ENCODE peak calls at places on chromosome 21, in four cellular contexts. Z is PC-3, A is brain microvascular endothelial cell, F is GM23338. H is an unnamed sample.

GRCh38 chr21:23664193-23664694 is 1943.0 kb downstream of the MRPL39 start:
- DNase-seq in Z (no peak), A (no peak), F (peak; percentile 3), H (no peak)

GRCh38 chr21:18285379-18285778 is 40.7 kb downstream of the CHODL start:
- DNase-seq in Z (no peak), A (no peak), F (no peak), H (no peak)

GRCh38 chr21:29145837-29146453 is 15.5 kb downstream of the MAP3K7CL start:
- DNase-seq in Z (no peak), A (no peak), F (no peak), H (no peak)

GRCh38 chr21:33011462-33011861 is 14.3 kb upstream of the OLIG2 start:
- DNase-seq in Z (peak; percentile 97), A (peak; percentile 25), F (no peak), H (no peak)

GRCh38 chr21:43741425-43742096 is 22.6 kb downstream of the PDXK start:
- DNase-seq in Z (no peak), A (no peak), F (peak; percentile 51), H (no peak)

GRCh38 chr21:34835526-34835925 is 166.7 kb downstream of the CLIC6 start:
- DNase-seq in Z (no peak), A (no peak), F (peak; percentile 67), H (no peak)

GRCh38 chr21:15015622-15016471 is 49.0 kb downstream of the NRIP1 start:
- DNase-seq in Z (peak; percentile 79), A (peak; percentile 46), F (no peak), H (no peak)

GRCh38 chr21:35329940-35330670 is 281.0 kb upstream of the RUNX1 start:
- DNase-seq in Z (no peak), A (no peak), F (no peak), H (no peak)

GRCh38 chr21:26127918-26128317 is 42.7 kb downstream of the APP start:
- DNase-seq in Z (peak; percentile 46), A (peak; percentile 53), F (no peak), H (no peak)

GRCh38 chr21:33025471-33026298 is at the start of gene OLIG2:
- DNase-seq in Z (no peak), A (no peak), F (peak; percentile 98), H (no peak)

GRCh38 chr21:33977721-33978369 is 62.2 kb upstream of the ATP5PO start:
- DNase-seq in Z (no peak), A (no peak), F (no peak), H (no peak)

GRCh38 chr21:42049578-42050430 is 21.3 kb upstream of the UMODL1 start:
- DNase-seq in Z (no peak), A (no peak), F (no peak), H (peak; percentile 32)

GRCh38 chr21:31204801-31205200 is 139.3 kb downstream of the TIAM1 start:
- DNase-seq in Z (no peak), A (no peak), F (no peak), H (no peak)

GRCh38 chr21:43331962-43332458 is 94.9 kb downstream of the SIK1 start:
- DNase-seq in Z (peak; percentile 25), A (peak; percentile 99), F (no peak), H (no peak)

GRCh38 chr21:42782723-42783247 is 96.6 kb downstream of the WDR4 start:
- DNase-seq in Z (no peak), A (no peak), F (no peak), H (no peak)

GRCh38 chr21:32463889-32464300 is 51.4 kb downstream of the EVA1C start:
- DNase-seq in Z (peak; percentile 80), A (peak; percentile 93), F (no peak), H (no peak)

GRCh38 chr21:34881894-34882371 is 167.2 kb downstream of the RUNX1 start:
- DNase-seq in Z (peak; percentile 96), A (no peak), F (no peak), H (no peak)

GRCh38 chr21:27423906-27424595 is 457.2 kb upstream of the ADAMTS5 start:
- DNase-seq in Z (no peak), A (peak; percentile 67), F (peak; percentile 65), H (no peak)

GRCh38 chr21:41611966-41612606 is 104.1 kb upstream of the TMPRSS2 start:
- DNase-seq in Z (peak; percentile 85), A (no peak), F (peak; percentile 73), H (peak; percentile 69)

DNA sequence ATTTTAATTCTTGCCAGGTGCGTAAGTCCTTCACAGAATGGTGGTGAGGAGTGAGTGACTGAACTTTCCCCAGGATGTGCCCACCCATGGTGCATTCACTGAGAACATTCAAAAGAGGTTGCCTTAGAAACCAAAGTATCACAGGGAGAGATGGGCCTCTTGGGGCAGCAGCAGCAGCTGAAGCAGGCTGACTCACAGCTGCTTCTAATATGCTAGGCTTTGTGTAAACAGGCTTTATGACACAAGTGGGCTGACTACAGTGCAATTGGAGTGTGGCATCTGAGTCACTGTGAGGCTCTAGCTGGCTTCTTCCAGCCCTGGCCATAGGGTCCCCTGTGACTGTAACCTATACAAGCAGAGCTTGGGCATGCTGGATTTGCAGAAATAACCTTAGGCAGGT is 12.6 kb downstream of the PIGP start:
- DNase-seq in Z (peak; percentile 97), A (peak; percentile 98), F (peak; percentile 80), H (no peak)
- TF ChIP-seq CTCF in Z (peak; percentile 34), A (peak; percentile 31), F (no peak), H (no peak)

GRCh38 chr21:16533692-16534407 is 804.1 kb downstream of the USP25 start:
- DNase-seq in Z (no peak), A (no peak), F (no peak), H (no peak)
- H3K4me3 ChIP-seq in Z (no peak overlapping the region), A (peak overlapping the region; percentile 51), F (no peak overlapping the region), H (no peak overlapping the region)

DNA sequence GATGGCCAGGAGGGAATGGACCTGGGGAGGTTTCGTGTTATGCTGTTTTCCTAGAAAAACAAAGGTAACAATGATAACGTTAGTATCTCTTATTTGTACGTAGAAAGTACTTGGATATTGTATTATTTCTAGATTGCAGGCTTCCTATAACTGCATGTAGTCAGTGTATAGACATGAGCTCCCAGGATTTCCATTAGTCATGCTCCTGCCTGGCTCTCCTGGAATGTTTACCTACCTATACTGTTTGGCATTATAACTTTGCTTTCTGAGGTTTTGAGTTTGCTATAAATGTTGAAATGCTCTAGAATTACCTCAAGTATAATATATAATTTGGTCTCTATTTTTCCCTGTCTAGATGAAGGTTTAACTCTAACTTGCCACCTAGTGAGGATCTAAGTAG is 66.1 kb downstream of the TTC3 start:
- DNase-seq in Z (peak; percentile 78), A (peak; percentile 25), F (no peak), H (no peak)
- H3K36me3 ChIP-seq in Z (peaks cover 48% of the 10 kb centered on the region), A (peaks cover 64% of the 10 kb centered on the region), F (no peaks in the 10 kb centered on the region), H (peaks cover 7% of the 10 kb centered on the region)

DNA sequence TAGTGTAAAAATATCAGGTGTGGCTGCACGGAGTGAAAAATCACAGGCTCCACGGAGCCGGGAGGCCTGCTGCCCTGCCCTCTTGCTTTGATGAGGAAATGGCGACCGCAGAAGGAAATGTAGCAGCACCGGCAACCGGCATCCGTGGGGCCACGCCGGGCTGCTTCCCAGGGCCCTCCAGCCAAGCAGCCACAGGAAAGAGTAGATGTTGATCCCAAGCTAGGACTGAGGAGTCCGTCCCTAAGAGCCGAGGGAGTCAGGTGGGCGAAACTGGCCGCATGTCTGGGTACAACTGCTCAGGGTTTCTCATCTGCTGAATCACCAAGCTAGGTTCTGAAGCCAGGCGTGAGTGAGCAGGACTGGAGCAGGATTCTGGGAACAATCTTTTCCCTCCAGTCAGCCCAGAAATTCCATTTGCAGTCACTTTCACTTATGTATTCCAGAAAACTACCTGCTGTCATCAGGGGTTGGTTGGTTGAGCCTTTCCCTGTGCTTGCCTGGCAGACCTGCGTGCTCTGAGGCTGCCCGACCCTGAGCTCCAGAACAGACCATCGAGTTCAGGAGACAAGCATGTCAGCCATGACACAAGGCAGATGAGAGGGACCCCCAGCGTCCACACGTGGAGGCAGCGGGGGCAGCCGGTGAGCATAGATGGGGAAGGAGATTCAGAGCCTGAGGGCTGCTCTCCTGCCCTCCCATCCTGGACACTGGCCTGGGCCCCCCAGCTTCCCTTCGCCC is 5.8 kb upstream of the ITGB2 start:
- DNase-seq in Z (peak; percentile 21), A (no peak), F (no peak), H (peak; percentile 72)
- TF ChIP-seq CTCF in Z (no peak), A (no peak), F (no peak), H (no peak)

H was measured in mucosa of descending colon.